ENCODE peak calls at places on chromosomes 1 and 21, in seven cellular contexts. One of them, this sample, is unnamed.

GRCh38 chr1:63885899-63886298 is 112.1 kb downstream of the ROR1 start:
- DNase-seq in uterus: no peak
- DNase-seq in vagina: no peak
- DNase-seq in CD8-positive, alpha-beta T cell: no peak
- DNase-seq in PC-3: no peak
- DNase-seq in type B pancreatic cell: no peak
- DNase-seq in upper lobe of left lung: no peak
- DNase-seq in this sample: no peak

GRCh38 chr1:25765152-25765909 is 34.7 kb upstream of the SELENON start:
- DNase-seq in uterus: no peak
- DNase-seq in vagina: no peak
- DNase-seq in CD8-positive, alpha-beta T cell: no peak
- DNase-seq in PC-3: no peak
- DNase-seq in type B pancreatic cell: no peak
- DNase-seq in upper lobe of left lung: no peak
- DNase-seq in this sample: no peak

GRCh38 chr1:69976896-69977295 is 228.5 kb downstream of the LRRC40 start:
- DNase-seq in uterus: no peak
- DNase-seq in vagina: no peak
- DNase-seq in CD8-positive, alpha-beta T cell: no peak
- DNase-seq in PC-3: no peak
- DNase-seq in type B pancreatic cell: no peak
- DNase-seq in upper lobe of left lung: no peak
- DNase-seq in this sample: no peak

GRCh38 chr1:41587791-41588190 is 103.3 kb upstream of the EDN2 start:
- DNase-seq in uterus: no peak
- DNase-seq in vagina: peak
- DNase-seq in CD8-positive, alpha-beta T cell: no peak
- DNase-seq in PC-3: no peak
- DNase-seq in type B pancreatic cell: no peak
- DNase-seq in upper lobe of left lung: no peak
- DNase-seq in this sample: no peak

GRCh38 chr1:154595621-154596020 is 12.4 kb downstream of the ADAR start:
- DNase-seq in uterus: no peak
- DNase-seq in vagina: no peak
- DNase-seq in CD8-positive, alpha-beta T cell: no peak
- DNase-seq in PC-3: peak
- DNase-seq in type B pancreatic cell: no peak
- DNase-seq in upper lobe of left lung: no peak
- DNase-seq in this sample: no peak

GRCh38 chr1:244804841-244805240 is 30.6 kb upstream of the COX20 start:
- DNase-seq in uterus: no peak
- DNase-seq in vagina: no peak
- DNase-seq in CD8-positive, alpha-beta T cell: no peak
- DNase-seq in PC-3: no peak
- DNase-seq in type B pancreatic cell: no peak
- DNase-seq in upper lobe of left lung: no peak
- DNase-seq in this sample: no peak

GRCh38 chr1:201481761-201482493 is 12.9 kb upstream of the PHLDA3 start:
- DNase-seq in uterus: peak
- DNase-seq in vagina: no peak
- DNase-seq in CD8-positive, alpha-beta T cell: peak
- DNase-seq in PC-3: peak
- DNase-seq in type B pancreatic cell: peak
- DNase-seq in upper lobe of left lung: peak
- DNase-seq in this sample: no peak

GRCh38 chr1:168342572-168343280 is 62.0 kb downstream of the TBX19 start:
- DNase-seq in uterus: peak
- DNase-seq in vagina: no peak
- DNase-seq in CD8-positive, alpha-beta T cell: peak
- DNase-seq in PC-3: peak
- DNase-seq in type B pancreatic cell: peak
- DNase-seq in upper lobe of left lung: peak
- DNase-seq in this sample: peak

GRCh38 chr21:21148009-21148408 is 149.8 kb downstream of the NCAM2 start:
- DNase-seq in uterus: no peak
- DNase-seq in vagina: no peak
- DNase-seq in CD8-positive, alpha-beta T cell: no peak
- DNase-seq in PC-3: no peak
- DNase-seq in type B pancreatic cell: no peak
- DNase-seq in upper lobe of left lung: no peak
- DNase-seq in this sample: no peak

GRCh38 chr1:113226118-113226517 is 153.1 kb downstream of the LRIG2 start:
- DNase-seq in uterus: no peak
- DNase-seq in vagina: no peak
- DNase-seq in CD8-positive, alpha-beta T cell: no peak
- DNase-seq in PC-3: no peak
- DNase-seq in type B pancreatic cell: no peak
- DNase-seq in upper lobe of left lung: no peak
- DNase-seq in this sample: no peak

GRCh38 chr21:29430030-29430429 is 131.3 kb downstream of the BACH1 start:
- DNase-seq in uterus: no peak
- DNase-seq in vagina: no peak
- DNase-seq in CD8-positive, alpha-beta T cell: no peak
- DNase-seq in PC-3: no peak
- DNase-seq in type B pancreatic cell: no peak
- DNase-seq in upper lobe of left lung: no peak
- DNase-seq in this sample: no peak

GRCh38 chr1:119276558-119276957 is 92.0 kb upstream of the HAO2 start:
- DNase-seq in uterus: no peak
- DNase-seq in vagina: no peak
- DNase-seq in CD8-positive, alpha-beta T cell: no peak
- DNase-seq in PC-3: peak
- DNase-seq in type B pancreatic cell: no peak
- DNase-seq in upper lobe of left lung: no peak
- DNase-seq in this sample: no peak

GRCh38 chr1:95309031-95309459 is 75.0 kb downstream of the RWDD3 start:
- DNase-seq in uterus: no peak
- DNase-seq in vagina: no peak
- DNase-seq in CD8-positive, alpha-beta T cell: no peak
- DNase-seq in PC-3: peak
- DNase-seq in type B pancreatic cell: no peak
- DNase-seq in upper lobe of left lung: no peak
- DNase-seq in this sample: no peak

GRCh38 chr21:42512346-42513034 is 1.2 kb upstream of the SLC37A1 start:
- DNase-seq in uterus: no peak
- DNase-seq in vagina: peak
- DNase-seq in CD8-positive, alpha-beta T cell: no peak
- DNase-seq in PC-3: no peak
- DNase-seq in type B pancreatic cell: no peak
- DNase-seq in upper lobe of left lung: no peak
- DNase-seq in this sample: no peak

GRCh38 chr1:64469977-64470669 is at the start of gene CACHD1:
- DNase-seq in uterus: peak
- DNase-seq in vagina: no peak
- DNase-seq in CD8-positive, alpha-beta T cell: peak
- DNase-seq in PC-3: peak
- DNase-seq in type B pancreatic cell: peak
- DNase-seq in upper lobe of left lung: peak
- DNase-seq in this sample: peak

GRCh38 chr1:84724128-84724860 is 34.0 kb upstream of the SSX2IP start:
- DNase-seq in uterus: no peak
- DNase-seq in vagina: no peak
- DNase-seq in CD8-positive, alpha-beta T cell: peak
- DNase-seq in PC-3: no peak
- DNase-seq in type B pancreatic cell: no peak
- DNase-seq in upper lobe of left lung: no peak
- DNase-seq in this sample: no peak

GRCh38 chr1:172906778-172907592 is 143.8 kb downstream of the TNFSF18 start:
- DNase-seq in uterus: no peak
- DNase-seq in vagina: no peak
- DNase-seq in CD8-positive, alpha-beta T cell: peak
- DNase-seq in PC-3: peak
- DNase-seq in type B pancreatic cell: no peak
- DNase-seq in upper lobe of left lung: no peak
- DNase-seq in this sample: no peak

GRCh38 chr1:226887006-226887405 is 16.6 kb downstream of the PSEN2 start:
- DNase-seq in uterus: no peak
- DNase-seq in vagina: no peak
- DNase-seq in CD8-positive, alpha-beta T cell: no peak
- DNase-seq in PC-3: no peak
- DNase-seq in type B pancreatic cell: no peak
- DNase-seq in upper lobe of left lung: no peak
- DNase-seq in this sample: no peak

GRCh38 chr1:228429698-228430097 is 13.0 kb upstream of the TRIM17 start:
- DNase-seq in uterus: no peak
- DNase-seq in vagina: no peak
- DNase-seq in CD8-positive, alpha-beta T cell: no peak
- DNase-seq in PC-3: no peak
- DNase-seq in type B pancreatic cell: no peak
- DNase-seq in upper lobe of left lung: no peak
- DNase-seq in this sample: no peak

GRCh38 chr1:53278294-53278693 is 40.0 kb upstream of the MAGOH start:
- DNase-seq in uterus: peak
- DNase-seq in vagina: no peak
- DNase-seq in CD8-positive, alpha-beta T cell: peak
- DNase-seq in PC-3: peak
- DNase-seq in type B pancreatic cell: peak
- DNase-seq in upper lobe of left lung: peak
- DNase-seq in this sample: no peak

GRCh38 chr1:184031127-184032107 is 6.1 kb downstream of the COLGALT2 start:
- DNase-seq in uterus: no peak
- DNase-seq in vagina: no peak
- DNase-seq in CD8-positive, alpha-beta T cell: no peak
- DNase-seq in PC-3: no peak
- DNase-seq in type B pancreatic cell: no peak
- DNase-seq in upper lobe of left lung: no peak
- DNase-seq in this sample: no peak

GRCh38 chr1:23216771-23217420 is 406 bp downstream of the HTR1D start:
- DNase-seq in uterus: no peak
- DNase-seq in vagina: no peak
- DNase-seq in CD8-positive, alpha-beta T cell: peak
- DNase-seq in PC-3: no peak
- DNase-seq in type B pancreatic cell: peak
- DNase-seq in upper lobe of left lung: no peak
- DNase-seq in this sample: no peak

GRCh38 chr1:224519874-224520273 is 85.3 kb upstream of the WDR26 start:
- DNase-seq in uterus: no peak
- DNase-seq in vagina: no peak
- DNase-seq in CD8-positive, alpha-beta T cell: no peak
- DNase-seq in PC-3: no peak
- DNase-seq in type B pancreatic cell: no peak
- DNase-seq in upper lobe of left lung: no peak
- DNase-seq in this sample: no peak

GRCh38 chr21:28550057-28550825 is 442.4 kb downstream of the LTN1 start:
- DNase-seq in uterus: no peak
- DNase-seq in vagina: no peak
- DNase-seq in CD8-positive, alpha-beta T cell: no peak
- DNase-seq in PC-3: peak
- DNase-seq in type B pancreatic cell: no peak
- DNase-seq in upper lobe of left lung: no peak
- DNase-seq in this sample: no peak

GRCh38 chr1:11749203-11749689 is 12.7 kb upstream of the C1orf167 start:
- DNase-seq in uterus: no peak
- DNase-seq in vagina: no peak
- DNase-seq in CD8-positive, alpha-beta T cell: peak
- DNase-seq in PC-3: no peak
- DNase-seq in type B pancreatic cell: no peak
- DNase-seq in upper lobe of left lung: peak
- DNase-seq in this sample: no peak
- TF ChIP-seq CTCF in uterus: peak
- TF ChIP-seq CTCF in vagina: peak
- TF ChIP-seq CTCF in CD8-positive, alpha-beta T cell: peak
- TF ChIP-seq CTCF in PC-3: peak
- TF ChIP-seq CTCF in type B pancreatic cell: peak
- TF ChIP-seq CTCF in upper lobe of left lung: peak
- TF ChIP-seq CTCF in this sample: peak

GRCh38 chr1:67850151-67850551 is 16.9 kb upstream of the GNG12 start:
- DNase-seq in uterus: no peak
- DNase-seq in vagina: no peak
- DNase-seq in CD8-positive, alpha-beta T cell: no peak
- DNase-seq in PC-3: peak
- DNase-seq in type B pancreatic cell: no peak
- DNase-seq in upper lobe of left lung: no peak
- DNase-seq in this sample: no peak
- TF ChIP-seq CTCF in uterus: peak
- TF ChIP-seq CTCF in vagina: peak
- TF ChIP-seq CTCF in CD8-positive, alpha-beta T cell: no peak
- TF ChIP-seq CTCF in PC-3: peak
- TF ChIP-seq CTCF in type B pancreatic cell: peak
- TF ChIP-seq CTCF in upper lobe of left lung: peak
- TF ChIP-seq CTCF in this sample: peak

GRCh38 chr1:147651466-147651865 is 18.9 kb downstream of the ACP6 start:
- DNase-seq in uterus: no peak
- DNase-seq in vagina: no peak
- DNase-seq in CD8-positive, alpha-beta T cell: no peak
- DNase-seq in PC-3: no peak
- DNase-seq in type B pancreatic cell: no peak
- DNase-seq in upper lobe of left lung: peak
- DNase-seq in this sample: no peak
- TF ChIP-seq CTCF in uterus: no peak
- TF ChIP-seq CTCF in vagina: no peak
- TF ChIP-seq CTCF in CD8-positive, alpha-beta T cell: no peak
- TF ChIP-seq CTCF in PC-3: no peak
- TF ChIP-seq CTCF in type B pancreatic cell: no peak
- TF ChIP-seq CTCF in upper lobe of left lung: no peak
- TF ChIP-seq CTCF in this sample: no peak

DNA sequence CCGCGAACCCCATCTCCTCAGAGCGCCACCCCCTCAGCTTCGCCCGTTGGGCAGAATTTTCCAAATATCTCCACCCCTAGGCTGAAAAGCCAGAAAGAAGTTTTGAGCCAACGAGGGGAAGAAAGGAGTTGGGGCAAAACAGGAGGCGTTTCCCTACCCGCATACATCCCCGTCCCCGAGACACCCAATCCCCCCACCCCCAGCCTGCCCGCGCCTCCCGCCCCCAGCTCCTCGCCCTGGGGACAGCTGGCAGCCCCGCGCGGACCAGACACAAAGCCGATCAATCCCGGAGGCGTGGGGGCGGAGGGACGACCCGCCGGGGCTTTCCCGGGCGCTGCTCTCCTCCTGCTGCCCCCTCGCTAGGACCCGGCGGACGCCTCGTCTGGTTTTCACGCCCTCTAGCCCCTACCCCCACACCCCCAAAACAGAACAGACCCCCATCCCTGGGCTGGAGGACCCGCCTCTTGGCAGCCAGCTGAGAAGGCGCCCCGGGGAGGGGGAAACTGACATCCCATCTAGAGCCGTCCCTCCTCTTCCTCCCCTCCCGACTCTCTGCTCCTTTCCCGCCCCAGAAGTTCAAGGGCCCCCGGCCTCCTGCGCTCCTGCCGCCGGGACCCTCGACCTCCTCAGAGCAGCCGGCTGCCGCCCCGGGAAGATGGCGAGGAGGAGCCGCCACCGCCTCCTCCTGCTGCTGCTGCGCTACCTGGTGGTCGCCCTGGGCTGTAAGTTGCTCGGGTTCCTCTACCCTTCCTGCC is at the start of gene JAM2:
- DNase-seq in uterus: peak
- DNase-seq in vagina: no peak
- DNase-seq in CD8-positive, alpha-beta T cell: peak
- DNase-seq in PC-3: no peak
- DNase-seq in type B pancreatic cell: peak
- DNase-seq in upper lobe of left lung: peak
- DNase-seq in this sample: no peak
- TF ChIP-seq CTCF in uterus: peak
- TF ChIP-seq CTCF in vagina: no peak
- TF ChIP-seq CTCF in CD8-positive, alpha-beta T cell: no peak
- TF ChIP-seq CTCF in PC-3: no peak
- TF ChIP-seq CTCF in type B pancreatic cell: peak
- TF ChIP-seq CTCF in upper lobe of left lung: peak
- TF ChIP-seq CTCF in this sample: peak